ENCODE peak calls at places on chromosomes 2 and 18, in five cellular contexts. Y, A, F, W and U are unnamed samples.

GRCh38 chr2:120231974-120232635 is 8.9 kb upstream of the TMEM185B start:
- DNase-seq in A (peak), F (no peak), Y (peak), W (no peak), U (peak)

GRCh38 chr2:148645925-148646559 is 1.5 kb downstream of the EPC2 start:
- DNase-seq in F (no peak), Y (no peak), W (no peak), A (peak), U (peak)

GRCh38 chr2:149033716-149034115 is 4.8 kb upstream of the LYPD6B start:
- DNase-seq in F (no peak), A (no peak), Y (no peak), W (no peak), U (no peak)

GRCh38 chr2:73987109-73987947 is 2.6 kb downstream of the TET3 start:
- DNase-seq in Y (no peak), W (no peak), A (peak), F (no peak), U (peak)

GRCh38 chr2:98474979-98475632 is 30.4 kb downstream of the INPP4A start:
- DNase-seq in Y (no peak), F (no peak), A (no peak), W (no peak), U (no peak)

GRCh38 chr2:55772309-55772980 is 78.8 kb upstream of the PNPT1 start:
- DNase-seq in W (no peak), A (no peak), Y (no peak), F (no peak), U (no peak)

GRCh38 chr18:79919089-79919488 is 32.4 kb downstream of the SLC66A2 start:
- DNase-seq in F (no peak), W (no peak), A (no peak), Y (peak), U (no peak)

GRCh38 chr2:162344617-162344950 is 652 bp downstream of the GCA start:
- DNase-seq in W (no peak), A (no peak), F (no peak), Y (no peak), U (no peak)

GRCh38 chr2:182907081-182907830 is 40.8 kb upstream of the FRZB start:
- DNase-seq in A (peak), F (no peak), Y (peak), W (peak), U (peak)

GRCh38 chr2:18684202-18685040 is 95.1 kb upstream of the NT5C1B start:
- DNase-seq in Y (no peak), F (no peak), A (peak), W (no peak), U (peak)

GRCh38 chr2:62723253-62723652 is 17.7 kb downstream of the EHBP1 start:
- DNase-seq in Y (no peak), W (no peak), A (no peak), F (no peak), U (no peak)

GRCh38 chr2:95024960-95025405 is 525 bp upstream of the MAL start:
- DNase-seq in Y (no peak), W (no peak), F (no peak), A (no peak), U (no peak)

GRCh38 chr2:11146076-11146475 is 9.2 kb upstream of the SLC66A3 start:
- DNase-seq in W (no peak), F (no peak), A (no peak), Y (no peak), U (no peak)

GRCh38 chr2:69917854-69918253 is 2.9 kb downstream of the MXD1 start:
- DNase-seq in A (peak), Y (no peak), W (no peak), F (no peak), U (peak)

GRCh38 chr2:205654878-205655601 is 27.3 kb upstream of the NRP2 start:
- DNase-seq in A (peak), W (no peak), Y (no peak), F (no peak), U (peak)

GRCh38 chr2:177535000-177535399 is 142.4 kb downstream of the AGPS start:
- DNase-seq in A (no peak), W (no peak), Y (no peak), F (no peak), U (no peak)

GRCh38 chr18:58338141-58338540 is 290.8 kb downstream of the ALPK2 start:
- DNase-seq in Y (no peak), W (no peak), F (no peak), A (no peak), U (no peak)

GRCh38 chr2:240916571-240917008 is 10.5 kb downstream of the CROCC2 start:
- DNase-seq in W (no peak), Y (peak), A (peak), F (no peak), U (peak)

GRCh38 chr2:124804014-124804940 is 779.2 kb downstream of the CNTNAP5 start:
- DNase-seq in A (peak), Y (peak), W (no peak), F (peak), U (peak)

GRCh38 chr18:68568364-68568763 is 146.5 kb downstream of the TMX3 start:
- DNase-seq in F (no peak), Y (no peak), A (no peak), W (no peak), U (no peak)

GRCh38 chr18:63025251-63025710 is 294.3 kb downstream of the BCL2 start:
- DNase-seq in A (no peak), W (no peak), Y (peak), F (peak), U (no peak)

GRCh38 chr18:70454705-70455322 is 166.0 kb downstream of the SOCS6 start:
- DNase-seq in Y (no peak), W (no peak), A (peak), F (peak), U (peak)

GRCh38 chr2:1286929-1287328 is 126.3 kb upstream of the TPO start:
- DNase-seq in F (no peak), A (no peak), W (no peak), Y (no peak), U (no peak)

GRCh38 chr2:23418490-23418911 is 33.5 kb downstream of the KLHL29 start:
- DNase-seq in W (no peak), Y (no peak), A (peak), F (no peak), U (peak)

DNA sequence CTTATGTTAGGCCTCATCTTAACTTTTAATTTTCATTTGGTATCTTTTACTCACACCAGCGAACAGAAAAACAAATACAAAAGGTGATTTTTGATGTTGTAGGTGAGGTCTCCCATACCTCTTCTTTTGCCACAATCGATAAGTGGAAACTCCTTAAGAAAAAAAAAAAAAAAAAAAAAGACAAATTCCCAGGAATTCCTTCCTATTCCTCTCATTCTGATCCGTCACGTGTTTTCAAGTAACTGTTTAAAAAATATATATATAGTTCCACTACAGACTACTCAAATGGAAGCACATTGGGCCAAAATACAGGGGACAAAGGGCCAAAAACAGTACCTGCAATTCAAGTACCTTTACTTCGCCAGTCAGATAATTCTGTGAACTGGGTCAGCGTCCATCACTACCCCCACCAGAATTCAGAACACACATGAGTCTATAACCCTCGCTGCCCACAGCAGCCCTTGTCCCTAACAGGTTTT is 16.5 kb downstream of the NMUR1 start:
- DNase-seq in F (no peak), Y (no peak), W (no peak), A (peak), U (no peak)
- H4K91ac ChIP-seq in F (no peak), Y (no peak), W (peak), A (peak), U (peak)

DNA sequence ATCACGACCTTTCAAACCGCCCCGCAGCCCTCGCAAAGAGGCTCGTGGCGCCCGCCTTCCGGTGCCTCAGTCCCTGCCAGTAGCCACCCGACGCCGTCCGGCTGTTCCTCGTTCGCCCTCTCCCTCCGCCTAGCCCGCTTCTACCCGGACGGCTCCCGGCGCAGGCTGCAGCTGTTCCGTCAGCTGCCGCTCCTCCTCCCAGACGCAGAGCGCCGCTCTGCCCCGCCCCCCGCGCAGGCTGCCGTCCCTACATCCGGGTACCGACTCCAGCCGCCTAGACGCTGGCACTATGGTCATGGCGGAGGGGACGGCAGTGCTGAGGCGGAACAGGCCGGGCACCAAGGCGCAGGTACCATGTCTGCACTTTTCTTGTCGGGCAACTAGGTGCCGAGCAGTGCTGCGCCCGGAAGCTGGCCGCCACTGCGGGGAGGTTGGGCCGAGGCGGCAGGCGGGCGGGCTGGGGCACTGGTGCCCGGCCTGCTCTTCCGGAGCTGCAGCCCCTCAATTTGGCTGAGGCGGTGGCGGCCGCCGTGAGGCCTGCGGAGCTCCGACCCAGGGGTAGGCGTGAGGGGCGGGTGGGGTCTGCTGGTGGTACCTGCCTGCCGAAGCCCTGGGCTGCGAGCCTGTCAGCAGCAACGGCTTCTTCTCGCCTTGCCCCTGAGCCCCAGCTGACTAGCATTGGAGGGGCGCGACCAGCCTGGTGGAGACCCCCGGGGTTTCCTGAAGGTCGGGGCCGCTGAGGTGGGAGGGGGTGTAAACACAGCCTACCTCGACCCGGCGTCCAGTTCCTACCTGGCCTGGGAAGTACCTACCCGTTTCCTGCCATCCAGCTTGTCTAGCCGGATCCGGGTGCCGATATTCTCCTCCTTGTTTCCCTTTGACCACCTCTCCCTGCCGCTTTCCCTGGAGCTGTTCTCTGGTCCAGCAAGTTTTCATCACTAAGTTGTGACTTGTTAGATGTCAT is at the start of gene MOB4:
- DNase-seq in Y (peak), A (peak), W (peak), F (peak), U (peak)
- H4K91ac ChIP-seq in Y (no peak), A (peak), W (peak), F (no peak), U (peak)

GRCh38 chr18:34223164-34223892 is 1.4 kb downstream of the NOL4 start:
- DNase-seq in Y (peak), W (no peak), F (no peak), A (no peak), U (no peak)
- H4K91ac ChIP-seq in Y (no peak), W (no peak), F (no peak), A (no peak), U (no peak)

GRCh38 chr2:112645396-112646101 is at the start of gene SLC20A1:
- DNase-seq in W (peak), F (peak), Y (peak), A (peak), U (peak)

GRCh38 chr2:112644933-112645395 is 775 bp upstream of the SLC20A1 start:
- DNase-seq in W (no peak), Y (no peak), A (peak), F (peak), U (no peak)

GRCh38 chr2:112644155-112644932 is 1.4 kb upstream of the SLC20A1 start:
- DNase-seq in W (no peak), A (no peak), Y (no peak), F (no peak), U (no peak)

GRCh38 chr2:112646791-112647720 is 1.3 kb downstream of the SLC20A1 start:
- DNase-seq in Y (no peak), F (no peak), W (no peak), A (no peak), U (peak)

DNA sequence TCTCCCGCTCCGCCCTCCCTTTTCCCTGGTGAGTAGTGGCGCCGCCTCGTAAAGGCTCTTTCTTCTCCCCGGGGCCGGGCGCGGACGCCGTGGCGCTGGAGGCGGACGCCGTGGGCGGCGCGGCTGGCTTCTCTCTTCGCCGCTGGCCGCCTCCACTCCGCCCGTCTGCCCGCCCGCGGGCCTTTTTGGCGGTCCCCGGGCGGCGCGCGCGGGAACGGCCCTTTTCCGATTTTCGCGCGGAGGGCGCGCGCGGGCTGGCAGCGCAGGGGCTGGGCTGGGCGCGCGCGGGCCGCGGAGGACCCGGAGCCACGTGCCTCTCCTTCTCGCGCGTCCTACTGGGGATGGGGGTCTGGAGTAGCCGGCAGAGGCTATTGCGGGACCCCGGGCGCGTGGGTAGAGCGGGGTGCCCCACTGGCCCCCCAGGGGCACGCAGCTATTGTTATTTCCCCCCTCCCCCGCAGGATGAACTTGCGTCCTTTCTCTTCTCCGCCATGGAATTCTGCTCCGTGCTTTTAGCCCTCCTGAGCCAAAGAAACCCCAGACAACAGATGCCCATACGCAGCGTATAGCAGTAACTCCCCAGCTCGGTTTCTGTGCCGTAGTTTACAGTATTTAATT is 472 bp downstream of the SLC20A1 start:
- DNase-seq in W (no peak), A (no peak), Y (no peak), F (no peak), U (no peak)
- H4K91ac ChIP-seq in W (peak), A (peak), Y (no peak), F (peak), U (peak)

GRCh38 chr2:216765810-216766259 is 70.5 kb upstream of the IGFBP5 start:
- DNase-seq in Y (peak), W (peak), A (no peak), F (peak), U (peak)
- H4K91ac ChIP-seq in Y (no peak), W (no peak), A (no peak), F (no peak), U (no peak)

DNA sequence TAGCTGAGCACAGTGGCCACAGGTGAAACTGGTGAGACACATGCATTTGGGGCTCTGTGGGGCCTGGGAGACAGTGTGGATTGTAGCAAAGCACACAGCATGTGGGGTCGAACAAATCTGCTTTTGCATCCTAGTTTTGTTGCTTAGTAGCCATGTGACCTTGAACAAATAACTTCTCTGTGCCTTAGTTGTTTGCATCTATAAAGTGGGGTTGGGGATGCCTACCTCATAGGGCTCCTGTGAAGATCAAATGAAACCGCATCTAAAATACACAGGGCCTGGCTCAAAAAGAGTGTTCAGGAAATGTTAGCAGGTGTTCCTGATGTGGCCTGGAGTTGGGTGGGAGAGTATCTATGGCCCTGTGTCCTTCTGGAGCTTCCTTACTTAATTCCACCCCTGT is 30.3 kb upstream of the CATIP start:
- DNase-seq in Y (no peak), A (no peak), W (no peak), F (no peak), U (no peak)
- H4K91ac ChIP-seq in Y (no peak), A (no peak), W (no peak), F (no peak), U (no peak)

GRCh38 chr2:152099655-152100050 is 809 bp upstream of the CACNB4 start:
- DNase-seq in Y (no peak), W (no peak), A (no peak), F (no peak), U (no peak)
- H4K91ac ChIP-seq in Y (no peak), W (no peak), A (no peak), F (no peak), U (no peak)

GRCh38 chr18:7729858-7730257 is 162.7 kb downstream of the PTPRM start:
- DNase-seq in Y (no peak), A (no peak), W (no peak), F (no peak), U (no peak)

GRCh38 chr18:7727381-7728076 is 160.4 kb downstream of the PTPRM start:
- DNase-seq in Y (no peak), A (no peak), F (no peak), W (no peak), U (no peak)

GRCh38 chr18:7730682-7731081 is 163.6 kb downstream of the PTPRM start:
- DNase-seq in Y (no peak), F (no peak), A (no peak), W (no peak), U (no peak)

GRCh38 chr18:7726522-7726921 is 159.4 kb downstream of the PTPRM start:
- DNase-seq in W (no peak), F (no peak), Y (no peak), A (no peak), U (no peak)

GRCh38 chr18:7728297-7728696 is 161.2 kb downstream of the PTPRM start:
- DNase-seq in W (peak), A (no peak), F (no peak), Y (peak), U (no peak)
- H4K91ac ChIP-seq in W (no peak), A (no peak), F (no peak), Y (no peak), U (peak)

GRCh38 chr2:48209214-48209885 is 303.1 kb upstream of the FBXO11 start:
- DNase-seq in Y (no peak), W (no peak), A (peak), F (no peak), U (peak)
- H4K91ac ChIP-seq in Y (no peak), W (peak), A (no peak), F (no peak), U (no peak)

DNA sequence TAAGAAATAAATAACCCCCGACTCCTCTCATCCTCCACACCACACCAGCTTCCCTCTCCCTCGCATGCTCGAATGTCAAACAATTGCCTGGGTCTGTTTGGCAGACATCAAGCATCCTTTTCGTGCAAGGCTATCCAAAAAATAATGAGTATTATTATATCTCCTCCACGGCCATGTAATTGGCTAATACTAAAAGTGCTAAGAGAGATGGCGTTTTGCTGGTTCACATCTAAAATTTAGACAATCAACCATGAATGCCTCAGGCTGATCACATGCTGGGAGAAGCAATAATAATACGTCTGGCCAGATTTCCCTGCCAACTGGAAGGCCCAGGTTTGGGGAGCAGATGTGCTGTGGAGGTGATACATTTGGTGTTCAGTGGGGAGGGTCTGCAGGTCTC is 60.4 kb upstream of the CREB1 start:
- DNase-seq in A (no peak), F (no peak), Y (no peak), W (no peak), U (no peak)
- H4K91ac ChIP-seq in A (no peak), F (no peak), Y (no peak), W (no peak), U (no peak)